ENCODE peak calls at places on chromosome 1, in seven cellular contexts. R, Q, W, X, M, L and V are unnamed samples.
A peak's percentile ranks its signal among the peaks of the same experiment; 100 is the strongest.

GRCh38 chr1:87279966-87280535 is 48.6 kb upstream of the LMO4 start:
- DNase-seq in R (peak; percentile 9), M (no peak), X (no peak), L (no peak), Q (peak; percentile 38), W (no peak), V (peak; percentile 9)

GRCh38 chr1:15866696-15867687 is 19.5 kb downstream of the SPEN start:
- DNase-seq in R (no peak), L (no peak), M (peak; percentile 28), Q (peak; percentile 47), W (no peak), X (no peak), V (no peak)

GRCh38 chr1:223175032-223175431 is 32.0 kb upstream of the TLR5 start:
- DNase-seq in L (no peak), M (peak; percentile 18), X (no peak), Q (peak; percentile 14), W (no peak), R (no peak), V (no peak)

GRCh38 chr1:41490911-41491310 is 6.4 kb upstream of the EDN2 start:
- DNase-seq in W (no peak), Q (peak; percentile 28), L (no peak), M (no peak), X (no peak), R (no peak), V (no peak)

GRCh38 chr1:113981962-113982931 is 3.0 kb downstream of the OLFML3 start:
- DNase-seq in Q (peak; percentile 28), X (no peak), R (no peak), W (no peak), L (peak; percentile 28), M (peak; percentile 82), V (no peak)

GRCh38 chr1:227885648-227886502 is 61.9 kb downstream of the WNT9A start:
- DNase-seq in M (peak; percentile 54), X (no peak), Q (peak; percentile 65), W (no peak), R (no peak), L (peak; percentile 6), V (peak; percentile 0)

GRCh38 chr1:72341661-72342060 is 59.3 kb upstream of the NEGR1 start:
- DNase-seq in L (no peak), R (no peak), X (no peak), M (no peak), Q (no peak), W (no peak), V (no peak)

GRCh38 chr1:19765623-19766022 is 34.1 kb downstream of the TMCO4 start:
- DNase-seq in X (no peak), M (peak; percentile 96), R (no peak), L (no peak), Q (peak; percentile 95), W (no peak), V (no peak)

GRCh38 chr1:111054656-111055055 is 85.2 kb downstream of the DRAM2 start:
- DNase-seq in L (no peak), Q (no peak), X (no peak), W (no peak), M (no peak), R (no peak), V (no peak)

GRCh38 chr1:221741364-221741970 is 422 bp downstream of the DUSP10 start:
- DNase-seq in Q (peak; percentile 42), X (peak; percentile 63), L (peak; percentile 29), R (peak; percentile 31), M (peak; percentile 51), W (no peak), V (no peak)

GRCh38 chr1:41502912-41503311 is 18.4 kb upstream of the EDN2 start:
- DNase-seq in L (no peak), W (no peak), X (no peak), Q (peak; percentile 64), M (no peak), R (no peak), V (no peak)

GRCh38 chr1:153260980-153261792 is 1.7 kb downstream of the LORICRIN start:
- DNase-seq in R (no peak), W (peak; percentile 18), Q (peak; percentile 9), X (no peak), M (no peak), L (peak; percentile 33), V (peak; percentile 12)

GRCh38 chr1:59237905-59238304 is 59.0 kb upstream of the FGGY start:
- DNase-seq in R (no peak), W (no peak), M (no peak), Q (no peak), L (no peak), X (no peak), V (no peak)

GRCh38 chr1:48203287-48203900 is 19.1 kb upstream of the SLC5A9 start:
- DNase-seq in R (no peak), Q (peak; percentile 16), M (peak; percentile 21), L (no peak), W (no peak), X (no peak), V (peak; percentile 42)

GRCh38 chr1:97936976-97937375 is 16.1 kb upstream of the DPYD start:
- DNase-seq in L (no peak), M (no peak), R (no peak), X (no peak), Q (no peak), W (no peak), V (no peak)

GRCh38 chr1:54397090-54397591 is 9.1 kb downstream of the SSBP3 start:
- DNase-seq in W (no peak), Q (no peak), R (peak; percentile 48), L (peak; percentile 46), X (no peak), M (no peak), V (no peak)

GRCh38 chr1:70143052-70143659 is 62.2 kb downstream of the LRRC40 start:
- DNase-seq in R (no peak), L (no peak), M (peak; percentile 62), X (no peak), W (no peak), Q (peak; percentile 6), V (no peak)

GRCh38 chr1:3869751-3870301 is 12.6 kb downstream of the DFFB start:
- DNase-seq in M (no peak), R (no peak), X (no peak), W (no peak), L (peak; percentile 64), Q (no peak), V (peak; percentile 18)

GRCh38 chr1:224205438-224205840 is 22.4 kb downstream of the DEGS1 start:
- DNase-seq in X (no peak), W (no peak), M (peak; percentile 79), Q (peak; percentile 87), R (peak; percentile 21), L (peak; percentile 39), V (peak; percentile 53)

GRCh38 chr1:228687562-228687961 is 47.7 kb upstream of the RHOU start:
- DNase-seq in X (no peak), L (no peak), M (no peak), Q (no peak), R (no peak), W (no peak), V (no peak)

GRCh38 chr1:70874063-70874462 is 173.6 kb downstream of the PTGER3 start:
- DNase-seq in X (no peak), Q (no peak), R (no peak), L (no peak), M (peak; percentile 17), W (no peak), V (no peak)

GRCh38 chr1:109502368-109502851 is 7.1 kb downstream of the AMIGO1 start:
- DNase-seq in W (peak; percentile 45), Q (no peak), M (no peak), L (no peak), X (no peak), R (peak; percentile 47), V (no peak)

GRCh38 chr1:75970631-75971030 is 38.4 kb upstream of the ASB17 start:
- DNase-seq in X (no peak), L (no peak), R (no peak), W (no peak), M (no peak), Q (no peak), V (no peak)

GRCh38 chr1:205680073-205680851 is at the start of gene SLC45A3:
- DNase-seq in Q (peak; percentile 19), W (no peak), M (peak; percentile 33), L (peak; percentile 41), X (no peak), R (no peak), V (no peak)